ENCODE peak calls at places on chromosomes 2 and 18, in eight cellular contexts. P is GM12865; X is CD8-positive, alpha-beta T cell; T is B cell; S is GM20000; W is fibroblast of mammary gland; B is stimulated activated CD4-positive, alpha-beta T cell treated with anti-CD3 and anti-CD28 coated beads, Interleukin-15, amount 100 ng/mL, for 1 hour; L is nucleus accumbens. H is an unnamed sample.

GRCh38 chr2:121562269-121563176 is 31.8 kb downstream of the RNU4ATAC start:
- DNase-seq in W (no peak), S (no peak), P (peak; percentile 26), X (no peak), T (no peak), B (no peak), L (no peak), H (no peak)

GRCh38 chr2:28437142-28437835 is 44.6 kb downstream of the FOSL2 start:
- DNase-seq in X (no peak), L (no peak), T (no peak), P (no peak), B (no peak), W (no peak), S (no peak), H (peak; percentile 57)

GRCh38 chr2:202178342-202178958 is 59.9 kb downstream of the SUMO1 start:
- DNase-seq in S (peak; percentile 54), T (peak; percentile 63), W (peak; percentile 75), X (peak; percentile 62), P (peak; percentile 69), B (no peak), L (peak; percentile 28), H (peak; percentile 61)

GRCh38 chr18:70207181-70207580 is 1.7 kb upstream of the RTTN start:
- DNase-seq in X (no peak), S (no peak), B (no peak), L (no peak), P (no peak), T (no peak), W (no peak), H (no peak)

GRCh38 chr2:210475726-210476125 is 833 bp downstream of the LANCL1 start:
- DNase-seq in T (no peak), S (no peak), W (no peak), B (no peak), L (no peak), P (no peak), X (no peak), H (no peak)

GRCh38 chr18:60064271-60064670 is 164.5 kb downstream of the PMAIP1 start:
- DNase-seq in W (peak; percentile 51), L (no peak), S (no peak), B (no peak), X (no peak), T (no peak), P (no peak), H (peak; percentile 54)

GRCh38 chr2:238956676-238957075 is 108.8 kb downstream of the TWIST2 start:
- DNase-seq in W (no peak), L (no peak), S (no peak), T (no peak), B (no peak), P (no peak), X (no peak), H (no peak)

GRCh38 chr2:17543131-17543660 is 2.7 kb downstream of the VSNL1 start:
- DNase-seq in X (no peak), T (no peak), W (no peak), P (no peak), S (no peak), L (no peak), B (no peak), H (peak; percentile 50)

GRCh38 chr2:43110442-43110871 is 115.9 kb downstream of the ZFP36L2 start:
- DNase-seq in P (no peak), X (no peak), T (no peak), B (no peak), S (no peak), L (no peak), W (peak; percentile 28), H (peak; percentile 36)

GRCh38 chr2:15242936-15243461 is 318.1 kb downstream of the NBAS start:
- DNase-seq in B (no peak), W (no peak), P (no peak), L (no peak), T (no peak), X (no peak), S (no peak), H (no peak)

GRCh38 chr2:178419123-178419522 is 31.9 kb downstream of the PRKRA start:
- DNase-seq in X (no peak), W (peak; percentile 39), B (no peak), L (no peak), S (no peak), T (no peak), P (peak; percentile 47), H (no peak)

GRCh38 chr18:42048150-42048549 is 93.1 kb downstream of the PIK3C3 start:
- DNase-seq in T (no peak), W (peak; percentile 91), X (no peak), S (no peak), P (no peak), B (no peak), L (no peak), H (peak; percentile 47)

GRCh38 chr2:186544255-186544675 is 45.6 kb upstream of the ITGAV start:
- DNase-seq in P (peak; percentile 16), L (no peak), W (peak; percentile 87), S (no peak), T (no peak), B (no peak), X (no peak), H (peak; percentile 95)

GRCh38 chr2:19545507-19545906 is 187.1 kb upstream of the OSR1 start:
- DNase-seq in B (no peak), L (no peak), S (no peak), X (no peak), W (no peak), T (no peak), P (peak; percentile 31), H (no peak)

GRCh38 chr2:157460384-157460837 is 16.5 kb upstream of the CYTIP start:
- DNase-seq in P (no peak), X (no peak), S (no peak), W (peak; percentile 8), L (no peak), T (no peak), B (no peak), H (peak; percentile 80)

GRCh38 chr18:57743008-57743407 is 60.1 kb downstream of the ATP8B1 start:
- DNase-seq in B (no peak), X (no peak), L (no peak), T (no peak), W (peak; percentile 65), P (no peak), S (no peak), H (peak; percentile 18)

GRCh38 chr2:8661736-8662135 is 20.1 kb upstream of the ID2 start:
- DNase-seq in W (peak; percentile 68), X (no peak), P (no peak), L (no peak), B (no peak), S (no peak), T (no peak), H (no peak)

GRCh38 chr2:31294230-31294629 is 60.3 kb downstream of the EHD3 start:
- DNase-seq in X (no peak), W (no peak), S (no peak), P (no peak), T (no peak), B (no peak), L (no peak), H (no peak)

GRCh38 chr2:9188823-9189222 is 17.8 kb upstream of the ASAP2 start:
- DNase-seq in T (no peak), L (no peak), X (no peak), S (no peak), W (no peak), B (no peak), P (no peak), H (no peak)

GRCh38 chr2:102891261-102891660 is 129.4 kb downstream of the TMEM182 start:
- DNase-seq in T (no peak), W (peak; percentile 1), S (no peak), P (no peak), B (no peak), L (no peak), X (no peak), H (no peak)

GRCh38 chr2:205657579-205657978 is 24.7 kb upstream of the NRP2 start:
- DNase-seq in T (no peak), X (no peak), B (no peak), S (no peak), W (peak; percentile 92), L (no peak), P (no peak), H (no peak)

GRCh38 chr2:204880928-204881327 is 335.7 kb downstream of the PARD3B start:
- DNase-seq in S (no peak), W (no peak), T (no peak), L (no peak), B (no peak), P (no peak), X (no peak), H (no peak)

GRCh38 chr2:44389895-44390294 is 28.1 kb downstream of the CAMKMT start:
- DNase-seq in P (no peak), X (no peak), W (no peak), S (no peak), B (no peak), L (no peak), T (no peak), H (no peak)

GRCh38 chr2:153497938-153498629 is 19.5 kb upstream of the RPRM start:
- DNase-seq in T (no peak), S (no peak), X (no peak), B (no peak), P (no peak), W (no peak), L (no peak), H (no peak)

GRCh38 chr2:237269121-237269875 is 144.7 kb downstream of the COL6A3 start:
- DNase-seq in S (no peak), X (no peak), W (peak; percentile 44), L (no peak), B (no peak), T (no peak), P (no peak), H (no peak)

GRCh38 chr18:22667616-22668422 is 250.1 kb upstream of the CTAGE1 start:
- DNase-seq in L (no peak), B (no peak), S (peak; percentile 11), P (peak; percentile 36), W (peak; percentile 92), X (no peak), T (no peak), H (peak; percentile 75)

GRCh38 chr2:74081030-74081429 is 66.7 kb downstream of the BOLA3 start:
- DNase-seq in X (no peak), S (no peak), T (no peak), L (no peak), W (peak; percentile 16), B (no peak), P (no peak), H (no peak)

GRCh38 chr2:179106342-179107178 is 56.6 kb upstream of the CCDC141 start:
- DNase-seq in W (peak; percentile 99), L (peak; percentile 31), X (no peak), S (no peak), T (no peak), P (peak; percentile 79), B (no peak), H (peak; percentile 91)

GRCh38 chr18:75783816-75784215 is 356.3 kb upstream of the SMIM21 start:
- DNase-seq in X (no peak), L (no peak), T (no peak), B (no peak), W (no peak), S (no peak), P (no peak), H (no peak)